ENCODE peak calls at places on chromosomes 4 and X, in seven cellular contexts. J is pancreas, O is uterus, L is MM.1S, T is transverse colon, Z is fibroblast of lung, D is PC-3. M is an unnamed sample.

GRCh38 chr4:164304861-164305260 is 449.1 kb upstream of the SMIM31 start:
- DNase-seq in O (no peak), J (no peak), L (no peak), T (no peak), D (peak; percentile 72), Z (peak; percentile 58), M (no peak)

GRCh38 chr4:124537971-124538370 is 174.6 kb downstream of the ANKRD50 start:
- DNase-seq in Z (no peak), D (no peak), J (no peak), T (no peak), O (no peak), L (no peak), M (no peak)

GRCh38 chr4:48639816-48640215 is 140.3 kb downstream of the FRYL start:
- DNase-seq in J (no peak), D (no peak), Z (no peak), L (no peak), O (no peak), T (no peak), M (no peak)

GRCh38 chr4:184417802-184418511 is 56.4 kb downstream of the IRF2 start:
- DNase-seq in L (peak; percentile 38), Z (peak; percentile 88), D (peak; percentile 89), T (no peak), O (no peak), J (no peak), M (peak; percentile 66)

GRCh38 chr4:107916623-107917022 is 14.7 kb upstream of the CYP2U1 start:
- DNase-seq in T (no peak), Z (no peak), D (no peak), L (no peak), J (no peak), O (no peak), M (no peak)

GRCh38 chr4:111854494-111855087 is 290.7 kb upstream of the FAM241A start:
- DNase-seq in O (peak; percentile 39), J (no peak), D (peak; percentile 49), L (peak; percentile 45), T (peak; percentile 11), Z (peak; percentile 19), M (peak; percentile 27)

GRCh38 chr4:123564758-123565346 is 168.3 kb downstream of the SPRY1 start:
- DNase-seq in Z (peak; percentile 61), D (peak; percentile 78), T (peak; percentile 66), J (no peak), O (no peak), L (peak; percentile 86), M (peak; percentile 93)

GRCh38 chrX:13151806-13152510 is 107.5 kb upstream of the FAM9C start:
- DNase-seq in Z (peak; percentile 76), L (no peak), J (no peak), D (no peak), T (no peak), O (no peak), M (no peak)

GRCh38 chr4:41050840-41051775 is 163.2 kb downstream of the APBB2 start:
- DNase-seq in L (no peak), J (no peak), D (no peak), O (no peak), T (no peak), Z (no peak), M (no peak)

GRCh38 chr4:167956676-167957075 is 135.7 kb upstream of the ANXA10 start:
- DNase-seq in Z (peak; percentile 19), T (no peak), L (no peak), D (peak; percentile 53), J (no peak), O (no peak), M (no peak)

GRCh38 chr4:48049483-48049882 is 32.9 kb downstream of the NIPAL1 start:
- DNase-seq in J (no peak), T (no peak), O (no peak), D (no peak), L (no peak), Z (no peak), M (no peak)

GRCh38 chrX:78329486-78329885 is 2.1 kb upstream of the CYSLTR1 start:
- DNase-seq in T (peak; percentile 14), J (no peak), L (peak; percentile 58), D (no peak), Z (no peak), O (no peak), M (no peak)

GRCh38 chr4:88619973-88620372 is 27.7 kb downstream of the HERC3 start:
- DNase-seq in T (no peak), Z (no peak), L (no peak), O (no peak), D (no peak), J (no peak), M (no peak)

GRCh38 chrX:40150503-40150902 is 52.7 kb upstream of the BCOR start:
- DNase-seq in O (no peak), D (peak; percentile 32), T (no peak), L (no peak), J (no peak), Z (no peak), M (no peak)

GRCh38 chrX:110045988-110046387 is 43.1 kb downstream of the TMEM164 start:
- DNase-seq in O (no peak), D (peak; percentile 7), J (no peak), Z (no peak), L (no peak), T (no peak), M (no peak)

GRCh38 chr4:14254252-14254651 is 626.7 kb upstream of the BOD1L1 start:
- DNase-seq in L (peak; percentile 17), T (peak; percentile 25), J (no peak), Z (peak; percentile 18), O (peak; percentile 12), D (peak; percentile 69), M (peak; percentile 29)

GRCh38 chr4:108940086-108941033 is 177.5 kb upstream of the ETNPPL start:
- DNase-seq in T (no peak), L (peak; percentile 53), Z (peak; percentile 45), J (no peak), D (peak; percentile 24), O (no peak), M (no peak)

GRCh38 chr4:55138367-55138766 is 13.0 kb upstream of the KDR start:
- DNase-seq in J (no peak), O (no peak), Z (peak; percentile 38), D (no peak), T (no peak), L (no peak), M (no peak)

GRCh38 chr4:6097581-6097980 is 79.3 kb upstream of the C4orf50 start:
- DNase-seq in T (no peak), Z (no peak), J (no peak), L (no peak), D (no peak), O (no peak), M (no peak)

GRCh38 chr4:143514432-143514831 is 930 bp downstream of the SMARCA5 start:
- DNase-seq in T (peak; percentile 41), L (peak; percentile 30), J (peak; percentile 36), O (peak; percentile 25), Z (peak; percentile 67), D (peak; percentile 33), M (peak; percentile 47)

GRCh38 chr4:8396762-8397406 is 43.6 kb downstream of the ACOX3 start:
- DNase-seq in J (no peak), O (no peak), L (no peak), D (no peak), T (no peak), Z (no peak), M (no peak)
- H3K36me3 ChIP-seq in J (peaks cover 22% of the 10 kb centered on the region), O (no peaks in the 10 kb centered on the region), L (no peaks in the 10 kb centered on the region), D (no peaks in the 10 kb centered on the region), T (no peaks in the 10 kb centered on the region), Z (peaks cover 1% of the 10 kb centered on the region), M (no peaks in the 10 kb centered on the region)

GRCh38 chr4:179165862-179166261 is 1723.6 kb upstream of the AGA start:
- DNase-seq in O (no peak), L (no peak), D (no peak), Z (no peak), T (no peak), J (no peak), M (no peak)

GRCh38 chr4:179165339-179165738 is 1723.1 kb upstream of the AGA start:
- DNase-seq in T (no peak), D (no peak), O (no peak), J (no peak), Z (no peak), L (no peak), M (no peak)

GRCh38 chr4:179163147-179163546 is 1720.9 kb upstream of the AGA start:
- DNase-seq in L (no peak), O (no peak), D (no peak), J (no peak), T (no peak), Z (no peak), M (no peak)

GRCh38 chr4:179164642-179165338 is 1722.6 kb upstream of the AGA start:
- DNase-seq in J (no peak), D (peak; percentile 18), Z (no peak), L (no peak), T (no peak), O (no peak), M (no peak)
- H3K27ac ChIP-seq in J (no peak overlapping the region), D (peak overlapping the region; percentile 65), Z (no peak overlapping the region), L (no peak overlapping the region), T (no peak overlapping the region), O (no peak overlapping the region), M (no peak overlapping the region)

DNA sequence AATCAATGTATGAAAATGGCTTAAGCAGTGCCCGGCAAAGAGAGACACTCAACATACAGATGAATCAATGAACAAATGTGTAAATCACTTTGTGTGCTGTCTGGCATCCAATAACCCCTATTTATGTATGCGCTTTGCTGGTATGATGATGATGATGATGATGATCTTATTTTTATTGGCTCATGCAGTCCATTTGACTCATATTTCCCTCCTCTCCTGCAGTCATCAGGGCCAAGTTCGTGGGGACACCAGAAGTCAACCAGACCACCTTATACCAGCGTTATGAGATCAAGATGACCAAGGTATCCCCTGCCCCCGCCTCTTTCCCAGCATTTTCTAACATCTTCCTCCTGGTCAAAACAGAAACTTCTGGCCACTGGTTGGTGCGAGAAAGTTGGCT is 2.5 kb downstream of the TIMP1 start:
- DNase-seq in T (no peak), L (no peak), Z (no peak), O (no peak), J (no peak), D (no peak), M (no peak)
- H3K4me3 ChIP-seq in T (no peak overlapping the region), L (no peak overlapping the region), Z (no peak overlapping the region), O (no peak overlapping the region), J (no peak overlapping the region), D (no peak overlapping the region), M (no peak overlapping the region)

DNA sequence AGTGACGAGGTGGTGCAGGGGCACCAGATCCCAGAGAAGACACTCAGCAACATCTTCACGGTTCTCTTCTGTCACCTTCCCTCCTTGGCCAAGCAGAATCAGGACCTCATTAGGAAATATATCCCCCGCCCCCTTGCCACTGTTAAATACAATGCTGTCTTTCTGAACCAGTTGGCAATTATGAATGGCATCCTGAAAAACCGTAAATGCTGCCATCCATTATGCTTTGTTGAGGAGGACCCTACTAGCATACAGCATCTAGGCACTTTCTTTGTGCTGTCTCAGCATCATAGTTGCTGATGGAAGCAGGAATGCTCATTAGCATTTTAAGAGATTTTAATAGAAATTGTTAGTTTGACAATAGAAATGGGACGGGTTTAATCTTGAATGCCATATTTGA is 138.5 kb downstream of the DCLK2 start:
- DNase-seq in Z (no peak), T (no peak), L (no peak), J (no peak), O (no peak), D (no peak), M (no peak)
- H3K36me3 ChIP-seq in Z (no peaks in the 10 kb centered on the region), T (no peaks in the 10 kb centered on the region), L (no peaks in the 10 kb centered on the region), J (no peaks in the 10 kb centered on the region), O (no peaks in the 10 kb centered on the region), D (no peaks in the 10 kb centered on the region), M (peaks cover 2% of the 10 kb centered on the region)

DNA sequence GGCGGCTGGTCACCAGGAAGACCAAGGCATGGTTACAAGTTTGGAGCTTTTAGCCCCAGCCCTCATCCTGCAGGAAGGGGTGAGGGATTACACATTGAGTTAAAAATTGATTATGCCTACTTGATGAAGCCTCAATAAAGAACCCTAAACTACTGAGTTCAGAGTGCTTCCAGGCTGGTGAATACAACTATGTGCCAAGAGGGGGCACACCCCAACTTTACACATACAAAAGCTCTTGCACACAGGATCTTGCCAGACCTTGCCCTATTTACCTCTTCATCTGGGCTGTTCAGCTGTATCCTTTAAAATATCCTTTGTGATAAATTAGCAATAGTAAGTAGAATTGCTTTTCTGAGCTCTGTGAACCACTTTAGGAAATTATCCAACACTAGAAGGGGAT is 489.3 kb downstream of the INPP4B start:
- DNase-seq in Z (no peak), J (no peak), T (no peak), L (no peak), O (no peak), D (no peak), M (no peak)
- H3K27ac ChIP-seq in Z (no peak overlapping the region), J (no peak overlapping the region), T (no peak overlapping the region), L (no peak overlapping the region), O (no peak overlapping the region), D (no peak overlapping the region), M (no peak overlapping the region)